ENCODE peak calls at places on chromosomes 13 and 19, in six cellular contexts. N, R, A, J, E and V are unnamed samples.

GRCh38 chr19:16778796-16779411 is 50.3 kb upstream of the SIN3B start:
- DNase-seq in N (peak; percentile 77), R (peak; percentile 48), A (peak; percentile 30), J (peak; percentile 56), E (peak; percentile 22), V (peak; percentile 26)

GRCh38 chr13:52847322-52847681 is 1.1 kb downstream of the PCDH8 start:
- DNase-seq in N (no peak), R (no peak), A (no peak), J (no peak), E (no peak), V (no peak)

GRCh38 chr19:55289117-55289796 is 5.5 kb downstream of the BRSK1 start:
- DNase-seq in N (peak; percentile 46), R (peak; percentile 7), A (peak; percentile 12), J (no peak), E (no peak), V (no peak)

GRCh38 chr13:48585456-48585840 is 52.6 kb upstream of the RCBTB2 start:
- DNase-seq in N (peak; percentile 47), R (peak; percentile 75), A (peak; percentile 52), J (no peak), E (peak; percentile 77), V (no peak)

GRCh38 chr13:50611117-50611781 is 232.2 kb downstream of the DLEU7 start:
- DNase-seq in N (no peak), R (no peak), A (no peak), J (no peak), E (no peak), V (no peak)

GRCh38 chr19:50803633-50804419 is 13.6 kb downstream of the ACP4 start:
- DNase-seq in N (peak; percentile 43), R (peak; percentile 9), A (no peak), J (no peak), E (no peak), V (no peak)

GRCh38 chr13:41463823-41464602 is 6.7 kb downstream of the RGCC start:
- DNase-seq in N (no peak), R (no peak), A (no peak), J (no peak), E (no peak), V (no peak)

GRCh38 chr13:26679945-26680516 is 80.6 kb downstream of the GPR12 start:
- DNase-seq in N (peak; percentile 46), R (no peak), A (no peak), J (no peak), E (peak; percentile 2), V (no peak)

GRCh38 chr13:50334944-50335343 is 319.7 kb downstream of the KCNRG start:
- DNase-seq in N (no peak), R (no peak), A (no peak), J (no peak), E (peak; percentile 18), V (no peak)

GRCh38 chr13:99432637-99433542 is 68.4 kb upstream of the TM9SF2 start:
- DNase-seq in N (peak; percentile 86), R (peak; percentile 40), A (no peak), J (peak; percentile 74), E (peak; percentile 56), V (peak; percentile 81)

GRCh38 chr13:46097015-46097414 is 7.8 kb downstream of the CPB2 start:
- DNase-seq in N (peak; percentile 6), R (no peak), A (no peak), J (no peak), E (no peak), V (no peak)

GRCh38 chr13:40170982-40171381 is 495.5 kb downstream of the FOXO1 start:
- DNase-seq in N (no peak), R (no peak), A (no peak), J (no peak), E (no peak), V (no peak)

GRCh38 chr13:110306960-110307696 is at the start of the genes COL4A1 and COL4A2:
- DNase-seq in N (peak; percentile 85), R (peak; percentile 43), A (no peak), J (no peak), E (peak; percentile 66), V (no peak)

GRCh38 chr13:48808689-48809088 is 155.0 kb downstream of the CYSLTR2 start:
- DNase-seq in N (peak; percentile 80), R (peak; percentile 26), A (no peak), J (peak; percentile 48), E (peak; percentile 65), V (no peak)

GRCh38 chr19:10625003-10625761 is at the start of gene SLC44A2:
- DNase-seq in N (peak; percentile 80), R (peak; percentile 51), A (no peak), J (peak; percentile 52), E (peak; percentile 6), V (no peak)

GRCh38 chr13:76307157-76307556 is 579.0 kb downstream of the KCTD12 start:
- DNase-seq in N (peak; percentile 33), R (peak; percentile 88), A (no peak), J (no peak), E (peak; percentile 54), V (no peak)

GRCh38 chr13:108375772-108376171 is 106.3 kb downstream of the TNFSF13B start:
- DNase-seq in N (no peak), R (no peak), A (no peak), J (no peak), E (no peak), V (no peak)

GRCh38 chr19:46862504-46862835 is 1.7 kb downstream of the ARHGAP35 start:
- DNase-seq in N (peak; percentile 57), R (peak; percentile 23), A (no peak), J (no peak), E (no peak), V (no peak)

GRCh38 chr13:48783181-48783630 is 129.5 kb downstream of the CYSLTR2 start:
- DNase-seq in N (peak; percentile 99), R (peak; percentile 98), A (peak; percentile 93), J (peak; percentile 97), E (peak; percentile 85), V (no peak)

GRCh38 chr19:58182577-58182988 is 278 bp upstream of the ZNF274 start:
- DNase-seq in N (no peak), R (no peak), A (no peak), J (no peak), E (no peak), V (no peak)

GRCh38 chr19:43625918-43626579 is 6.6 kb upstream of the ZNF428 start:
- DNase-seq in N (peak; percentile 25), R (no peak), A (no peak), J (no peak), E (no peak), V (no peak)

GRCh38 chr19:49447485-49448431 is 3.9 kb downstream of the PIH1D1 start:
- DNase-seq in N (peak; percentile 48), R (peak; percentile 20), A (no peak), J (no peak), E (no peak), V (no peak)

GRCh38 chr13:84933797-84934196 is 865.4 kb downstream of the SLITRK6 start:
- DNase-seq in N (peak; percentile 6), R (no peak), A (no peak), J (no peak), E (no peak), V (no peak)

GRCh38 chr13:88622362-88622973 is 951.3 kb downstream of the SLITRK5 start:
- DNase-seq in N (no peak), R (no peak), A (no peak), J (no peak), E (no peak), V (peak; percentile 34)

GRCh38 chr19:35556025-35556590 is 7.3 kb downstream of the ATP4A start:
- DNase-seq in N (no peak), R (no peak), A (no peak), J (no peak), E (no peak), V (no peak)

GRCh38 chr19:35553385-35554000 is 8.1 kb downstream of the TMEM147 start:
- DNase-seq in N (no peak), R (no peak), A (no peak), J (no peak), E (no peak), V (no peak)

GRCh38 chr19:35554076-35554475 is 8.7 kb downstream of the TMEM147 start:
- DNase-seq in N (no peak), R (no peak), A (no peak), J (no peak), E (no peak), V (no peak)

GRCh38 chr19:35556846-35557538 is 6.5 kb downstream of the ATP4A start:
- DNase-seq in N (no peak), R (no peak), A (no peak), J (no peak), E (no peak), V (no peak)

DNA sequence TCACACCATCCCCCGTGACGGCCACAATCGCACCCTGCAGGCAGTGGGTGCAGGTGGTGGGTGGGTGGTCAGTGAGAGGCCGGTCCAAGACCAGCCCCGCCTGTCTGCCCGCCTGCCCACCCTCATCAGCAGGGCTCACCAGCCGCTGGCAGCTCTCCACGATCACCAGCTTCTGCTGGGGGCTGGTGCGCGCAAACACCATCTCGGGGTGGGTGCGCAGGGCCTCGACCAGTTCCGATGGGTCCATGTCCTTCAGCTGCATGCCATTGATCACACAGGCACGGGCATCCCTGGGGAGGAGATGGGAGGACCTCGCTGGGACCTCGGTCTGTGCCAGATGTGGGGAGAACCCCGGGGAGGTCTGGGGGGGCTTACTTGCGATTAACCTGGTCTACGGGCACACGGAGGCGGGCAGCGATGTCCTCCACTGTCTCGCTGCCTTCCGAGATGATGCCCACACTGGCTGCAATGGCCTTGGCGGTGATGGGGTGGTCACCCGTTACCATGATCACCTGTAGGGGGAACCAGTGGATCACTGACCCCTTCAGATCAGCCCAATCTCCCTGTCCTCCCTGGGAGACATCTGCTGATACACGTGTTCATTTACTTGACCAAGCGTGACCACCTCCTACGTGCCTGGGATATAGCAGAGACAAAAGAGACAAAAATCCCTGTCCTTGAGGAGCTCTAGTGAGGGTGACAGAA is 8.0 kb downstream of the ATP4A start:
- DNase-seq in N (peak; percentile 53), R (peak; percentile 29), A (peak; percentile 30), J (no peak), E (no peak), V (no peak)
- TF ChIP-seq CTCF in N (no peak), R (peak; percentile 25), A (peak; percentile 28), J (peak; percentile 55), E (peak; percentile 23), V (no peak)

GRCh38 chr19:2255112-2255845 is 938 bp downstream of the JSRP1 start:
- DNase-seq in N (no peak), R (no peak), A (no peak), J (no peak), E (no peak), V (no peak)

GRCh38 chr19:2251577-2252480 is 2.7 kb downstream of the AMH start:
- DNase-seq in N (no peak), R (no peak), A (no peak), J (no peak), E (no peak), V (no peak)

GRCh38 chr19:2254052-2254872 is 2.0 kb downstream of the JSRP1 start:
- DNase-seq in N (no peak), R (no peak), A (no peak), J (no peak), E (no peak), V (no peak)

GRCh38 chr19:2252481-2253105 is 3.5 kb downstream of the AMH start:
- DNase-seq in N (no peak), R (no peak), A (no peak), J (no peak), E (no peak), V (no peak)

GRCh38 chr19:2253106-2254051 is 2.8 kb downstream of the JSRP1 start:
- DNase-seq in N (no peak), R (no peak), A (no peak), J (no peak), E (no peak), V (no peak)
- TF ChIP-seq CTCF in N (no peak), R (peak; percentile 16), A (peak; percentile 28), J (peak; percentile 41), E (no peak), V (peak; percentile 33)

GRCh38 chr19:6425732-6426686 is 1.4 kb upstream of the KHSRP start:
- DNase-seq in N (no peak), R (no peak), A (no peak), J (no peak), E (no peak), V (no peak)
- TF ChIP-seq CTCF in N (no peak), R (no peak), A (peak; percentile 16), J (peak; percentile 33), E (no peak), V (no peak)

GRCh38 chr19:9453953-9454352 is 18.6 kb upstream of the ZNF266 start:
- DNase-seq in N (no peak), R (no peak), A (no peak), J (no peak), E (no peak), V (no peak)
- TF ChIP-seq CTCF in N (no peak), R (no peak), A (no peak), J (no peak), E (no peak), V (no peak)